ENCODE peak calls at places on chromosomes 1 and 21, in seven cellular contexts. Y is H9, A is GM12878, E is Peyer's patch, Q is psoas muscle, J is cardiac muscle cell, U is osteoblast. X is an unnamed sample. For H3K27me3, the result is how much of the 10 kb centered on the place peaks cover.

GRCh38 chr21:28459193-28459592 is 533.5 kb downstream of the LTN1 start:
- DNase-seq in Y (no peak), A (no peak), E (no peak), Q (no peak), J (no peak), U (no peak), X (no peak)

GRCh38 chr1:27292111-27292510 is 29.9 kb upstream of the TMEM222 start:
- DNase-seq in Y (no peak), A (no peak), E (no peak), Q (no peak), J (no peak), U (peak), X (peak)

GRCh38 chr1:59574085-59574484 is 240.7 kb upstream of the HOOK1 start:
- DNase-seq in Y (no peak), A (no peak), E (no peak), Q (no peak), J (peak), U (peak), X (no peak)

GRCh38 chr1:27864264-27864895 is 8.0 kb upstream of the THEMIS2 start:
- DNase-seq in Y (no peak), A (peak), E (peak), Q (no peak), J (no peak), U (peak), X (no peak)

GRCh38 chr1:119359730-119360129 is 8.9 kb upstream of the HAO2 start:
- DNase-seq in Y (no peak), A (no peak), E (no peak), Q (no peak), J (no peak), U (no peak), X (no peak)

GRCh38 chr1:240219104-240219503 is 127.4 kb downstream of the FMN2 start:
- DNase-seq in Y (no peak), A (no peak), E (no peak), Q (no peak), J (no peak), U (peak), X (no peak)

GRCh38 chr21:44793269-44794030 is 8.2 kb downstream of the UBE2G2 start:
- DNase-seq in Y (peak), A (no peak), E (peak), Q (peak), J (peak), U (peak), X (peak)

GRCh38 chr21:36297555-36297937 is 22.5 kb upstream of the MORC3 start:
- DNase-seq in Y (no peak), A (peak), E (no peak), Q (no peak), J (no peak), U (peak), X (no peak)

GRCh38 chr1:197917813-197918646 is 858 bp downstream of the LHX9 start:
- DNase-seq in Y (no peak), A (no peak), E (no peak), Q (no peak), J (no peak), U (peak), X (peak)
- H3K27me3 ChIP-seq in Y (half or more), A (under half), E (half or more), Q (half or more), J (half or more), U (half or more), X (half or more)

DNA sequence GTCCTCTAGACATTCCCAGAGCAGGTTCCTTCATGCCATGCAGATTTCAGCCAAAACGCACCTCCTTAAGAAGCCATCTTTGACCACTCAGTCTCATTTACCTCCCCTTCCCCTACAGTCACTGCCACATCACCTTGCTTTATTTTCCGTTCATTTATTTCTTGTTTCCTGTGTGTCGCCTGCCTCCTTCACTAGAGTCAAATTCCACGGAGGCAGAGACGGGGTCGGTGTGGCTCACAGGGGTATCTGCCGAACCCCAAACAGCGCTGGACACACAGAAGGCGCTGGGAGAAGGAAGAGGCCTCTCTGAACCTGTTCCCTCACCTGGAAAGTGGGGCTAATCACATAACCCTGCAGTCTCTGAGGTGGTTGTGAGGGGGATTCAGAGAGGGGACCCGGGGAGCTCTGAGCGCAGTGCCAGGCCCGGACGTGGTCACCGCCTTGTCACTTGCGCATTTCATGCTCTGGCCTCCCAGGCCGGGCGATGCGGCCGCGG is 23.6 kb upstream of the DMBX1 start:
- DNase-seq in Y (no peak), A (no peak), E (no peak), Q (no peak), J (no peak), U (no peak), X (no peak)
- H3K27me3 ChIP-seq in Y (under half), A (under half), E (under half), Q (under half), J (under half), U (under half), X (half or more)

DNA sequence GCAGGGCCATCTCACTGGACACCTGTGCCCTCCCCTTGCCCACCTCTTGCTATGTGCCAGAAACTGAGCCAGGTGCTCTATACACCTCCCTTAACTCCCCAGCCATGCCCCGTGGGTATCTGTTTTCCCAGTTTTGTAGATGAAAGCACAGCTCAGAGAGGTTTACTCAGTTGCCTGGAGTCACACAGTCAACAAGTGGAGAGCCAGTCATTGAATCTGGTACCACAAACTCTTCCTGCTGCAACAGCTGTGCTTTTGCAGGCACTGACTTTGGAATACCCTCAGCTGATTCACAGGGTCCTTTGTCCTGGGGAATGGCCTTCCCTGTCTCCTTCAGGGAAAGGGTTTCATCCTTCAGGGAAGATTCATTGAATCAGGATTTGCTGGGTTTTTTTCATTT is 22.1 kb downstream of the PAX7 start:
- DNase-seq in Y (no peak), A (no peak), E (no peak), Q (no peak), J (no peak), U (peak), X (no peak)
- H3K27me3 ChIP-seq in Y (under half), A (under half), E (under half), Q (under half), J (half or more), U (half or more), X (half or more)

GRCh38 chr1:228541725-228542124 is 54.5 kb downstream of the RNF187 start:
- DNase-seq in Y (no peak), A (no peak), E (no peak), Q (no peak), J (no peak), U (no peak), X (no peak)
- H3K27me3 ChIP-seq in Y (half or more), A (under half), E (under half), Q (under half), J (under half), U (under half), X (under half)

GRCh38 chr1:228462560-228462959 is 24.6 kb upstream of the RNF187 start:
- DNase-seq in Y (no peak), A (no peak), E (no peak), Q (no peak), J (no peak), U (no peak), X (no peak)

GRCh38 chr1:228464487-228464983 is 22.6 kb upstream of the RNF187 start:
- DNase-seq in Y (peak), A (no peak), E (peak), Q (peak), J (peak), U (peak), X (peak)

GRCh38 chr1:228465134-228465533 is 22.0 kb upstream of the RNF187 start:
- DNase-seq in Y (no peak), A (no peak), E (no peak), Q (no peak), J (no peak), U (no peak), X (no peak)

GRCh38 chr1:228463009-228463558 is 24.1 kb upstream of the RNF187 start:
- DNase-seq in Y (no peak), A (no peak), E (no peak), Q (no peak), J (no peak), U (no peak), X (no peak)

GRCh38 chr1:228463559-228464455 is 23.4 kb upstream of the RNF187 start:
- DNase-seq in Y (peak), A (no peak), E (peak), Q (peak), J (peak), U (no peak), X (no peak)
- H3K27me3 ChIP-seq in Y (under half), A (under half), E (under half), Q (under half), J (half or more), U (half or more), X (half or more)

GRCh38 chr1:1621682-1622577 is 6.6 kb downstream of the MIB2 start:
- DNase-seq in Y (no peak), A (no peak), E (no peak), Q (peak), J (no peak), U (peak), X (no peak)

GRCh38 chr1:1619917-1620361 is 4.6 kb downstream of the MIB2 start:
- DNase-seq in Y (peak), A (no peak), E (no peak), Q (peak), J (no peak), U (peak), X (peak)

GRCh38 chr1:1621173-1621661 is 5.9 kb downstream of the MIB2 start:
- DNase-seq in Y (no peak), A (no peak), E (no peak), Q (no peak), J (no peak), U (peak), X (no peak)

GRCh38 chr1:1622578-1623094 is 7.3 kb downstream of the MIB2 start:
- DNase-seq in Y (no peak), A (no peak), E (no peak), Q (no peak), J (no peak), U (no peak), X (no peak)

GRCh38 chr1:1620433-1621139 is 5.3 kb downstream of the MIB2 start:
- DNase-seq in Y (no peak), A (no peak), E (no peak), Q (peak), J (no peak), U (peak), X (no peak)
- H3K27me3 ChIP-seq in Y (under half), A (under half), E (under half), Q (under half), J (under half), U (under half), X (under half)

X was measured in lower lobe of right lung.